ENCODE peak calls at places on chromosomes 5 and 9, in nine cellular contexts. H is cardiac fibroblast; F is myocyte; R is stimulated activated CD8-positive, alpha-beta memory T cell treated with anti-CD3 and anti-CD28 coated beads, Interleukin-4, amount 100 ng/mL, for 24 hours; M is NCI-H187; G is foreskin keratinocyte; S is T-helper 2 cell; W is psoas muscle; N is T follicular helper cell. Y is an unnamed sample.

GRCh38 chr5:86909461-86909881 is 291.7 kb downstream of the COX7C start:
- DNase-seq in M (no peak), H (peak; percentile 52), W (no peak), S (no peak), F (no peak), R (no peak), N (no peak), G (peak; percentile 30), Y (no peak)

GRCh38 chr5:38780316-38780715 is 65.5 kb upstream of the OSMR start:
- DNase-seq in W (no peak), R (no peak), G (no peak), F (no peak), S (no peak), H (no peak), N (no peak), M (no peak), Y (no peak)

GRCh38 chr9:13948037-13948436 is 365.9 kb downstream of the NFIB start:
- DNase-seq in F (no peak), N (no peak), M (no peak), G (no peak), R (no peak), H (peak; percentile 70), W (no peak), S (no peak), Y (no peak)

GRCh38 chr9:93668261-93668871 is 92.0 kb downstream of the PHF2 start:
- DNase-seq in S (peak; percentile 3), R (no peak), M (no peak), W (peak; percentile 24), F (no peak), G (no peak), H (no peak), N (no peak), Y (no peak)

GRCh38 chr5:156230887-156231286 is 96.1 kb upstream of the SGCD start:
- DNase-seq in M (no peak), S (no peak), G (no peak), W (no peak), N (no peak), H (no peak), R (no peak), F (no peak), Y (no peak)

GRCh38 chr9:134321571-134321930 is 4.7 kb upstream of the RXRA start:
- DNase-seq in F (no peak), N (no peak), M (no peak), R (no peak), W (peak; percentile 26), S (no peak), G (no peak), H (no peak), Y (no peak)

GRCh38 chr5:91109634-91110033 is 273.5 kb downstream of the ARRDC3 start:
- DNase-seq in W (no peak), S (no peak), H (peak; percentile 41), N (no peak), F (peak; percentile 52), M (no peak), R (no peak), G (no peak), Y (no peak)

GRCh38 chr5:40999966-41000365 is 71.2 kb downstream of the MROH2B start:
- DNase-seq in R (no peak), M (no peak), S (no peak), H (no peak), N (no peak), F (no peak), G (no peak), W (no peak), Y (no peak)

GRCh38 chr5:108266235-108266634 is 115.7 kb downstream of the FBXL17 start:
- DNase-seq in S (no peak), H (peak; percentile 38), M (no peak), R (no peak), N (no peak), W (no peak), G (peak; percentile 42), F (peak; percentile 71), Y (no peak)